ENCODE peak calls at places on chromosomes 11 and 22, in six cellular contexts. One of them, this sample, is unnamed.

GRCh38 chr22:49435596-49435995 is 392.1 kb downstream of the BRD1 start:
- DNase-seq in Calu3: no peak
- DNase-seq in HFFc6: no peak
- DNase-seq in CD4-positive, alpha-beta T cell: no peak
- DNase-seq in sigmoid colon: no peak
- DNase-seq in thoracic aorta: no peak
- DNase-seq in this sample: no peak

GRCh38 chr11:59839615-59840014 is 5.7 kb downstream of the CBLIF start:
- DNase-seq in HFFc6: no peak
- DNase-seq in sigmoid colon: no peak
- DNase-seq in Calu3: no peak
- DNase-seq in thoracic aorta: no peak
- DNase-seq in CD4-positive, alpha-beta T cell: no peak
- DNase-seq in this sample: no peak

GRCh38 chr11:78767409-78767932 is 192.8 kb upstream of the NARS2 start:
- DNase-seq in HFFc6: peak
- DNase-seq in CD4-positive, alpha-beta T cell: no peak
- DNase-seq in Calu3: no peak
- DNase-seq in thoracic aorta: no peak
- DNase-seq in sigmoid colon: no peak
- DNase-seq in this sample: no peak

GRCh38 chr11:31050061-31050790 is 319.3 kb downstream of the DCDC1 start:
- DNase-seq in sigmoid colon: no peak
- DNase-seq in Calu3: peak
- DNase-seq in CD4-positive, alpha-beta T cell: no peak
- DNase-seq in HFFc6: no peak
- DNase-seq in thoracic aorta: no peak
- DNase-seq in this sample: peak

GRCh38 chr22:36732609-36733008 is 29.1 kb upstream of the CACNG2 start:
- DNase-seq in CD4-positive, alpha-beta T cell: no peak
- DNase-seq in HFFc6: no peak
- DNase-seq in thoracic aorta: no peak
- DNase-seq in sigmoid colon: peak
- DNase-seq in Calu3: no peak
- DNase-seq in this sample: no peak

GRCh38 chr11:18191376-18191775 is 18.7 kb downstream of the MRGPRX4 start:
- DNase-seq in CD4-positive, alpha-beta T cell: no peak
- DNase-seq in HFFc6: no peak
- DNase-seq in Calu3: no peak
- DNase-seq in thoracic aorta: no peak
- DNase-seq in sigmoid colon: no peak
- DNase-seq in this sample: no peak

GRCh38 chr11:8084352-8084751 is 3.3 kb downstream of the TUB start:
- DNase-seq in Calu3: no peak
- DNase-seq in HFFc6: no peak
- DNase-seq in CD4-positive, alpha-beta T cell: no peak
- DNase-seq in thoracic aorta: no peak
- DNase-seq in sigmoid colon: no peak
- DNase-seq in this sample: no peak

GRCh38 chr11:113839842-113840241 is 35.5 kb downstream of the USP28 start:
- DNase-seq in thoracic aorta: no peak
- DNase-seq in Calu3: no peak
- DNase-seq in HFFc6: no peak
- DNase-seq in CD4-positive, alpha-beta T cell: no peak
- DNase-seq in sigmoid colon: no peak
- DNase-seq in this sample: no peak

GRCh38 chr22:42077486-42078125 is 1.9 kb upstream of the SMDT1 start:
- DNase-seq in HFFc6: no peak
- DNase-seq in Calu3: no peak
- DNase-seq in thoracic aorta: no peak
- DNase-seq in CD4-positive, alpha-beta T cell: no peak
- DNase-seq in sigmoid colon: no peak
- DNase-seq in this sample: no peak

GRCh38 chr22:48453751-48454485 is 1373.8 kb downstream of the BRD1 start:
- DNase-seq in HFFc6: no peak
- DNase-seq in thoracic aorta: no peak
- DNase-seq in Calu3: no peak
- DNase-seq in sigmoid colon: no peak
- DNase-seq in CD4-positive, alpha-beta T cell: no peak
- DNase-seq in this sample: no peak

GRCh38 chr11:15707971-15708370 is 593.2 kb downstream of the INSC start:
- DNase-seq in thoracic aorta: no peak
- DNase-seq in Calu3: peak
- DNase-seq in sigmoid colon: no peak
- DNase-seq in CD4-positive, alpha-beta T cell: no peak
- DNase-seq in HFFc6: no peak
- DNase-seq in this sample: peak

GRCh38 chr11:8107642-8108041 is 26.6 kb downstream of the TUB start:
- DNase-seq in HFFc6: no peak
- DNase-seq in sigmoid colon: no peak
- DNase-seq in CD4-positive, alpha-beta T cell: no peak
- DNase-seq in thoracic aorta: no peak
- DNase-seq in Calu3: no peak
- DNase-seq in this sample: no peak

GRCh38 chr11:17692006-17692405 is 27.4 kb upstream of the MYOD1 start:
- DNase-seq in HFFc6: no peak
- DNase-seq in sigmoid colon: no peak
- DNase-seq in thoracic aorta: no peak
- DNase-seq in CD4-positive, alpha-beta T cell: no peak
- DNase-seq in Calu3: no peak
- DNase-seq in this sample: no peak

GRCh38 chr22:38873469-38874411 is 1.7 kb upstream of the CBX6 start:
- DNase-seq in Calu3: no peak
- DNase-seq in HFFc6: no peak
- DNase-seq in sigmoid colon: peak
- DNase-seq in CD4-positive, alpha-beta T cell: peak
- DNase-seq in thoracic aorta: no peak
- DNase-seq in this sample: no peak

GRCh38 chr11:66278396-66279091 is 569 bp downstream of the CNIH2 start:
- DNase-seq in sigmoid colon: no peak
- DNase-seq in HFFc6: peak
- DNase-seq in thoracic aorta: no peak
- DNase-seq in Calu3: no peak
- DNase-seq in CD4-positive, alpha-beta T cell: no peak
- DNase-seq in this sample: no peak

GRCh38 chr11:68296344-68297051 is 15.9 kb upstream of the LRP5 start:
- DNase-seq in sigmoid colon: no peak
- DNase-seq in Calu3: no peak
- DNase-seq in CD4-positive, alpha-beta T cell: no peak
- DNase-seq in thoracic aorta: no peak
- DNase-seq in HFFc6: no peak
- DNase-seq in this sample: peak

GRCh38 chr11:125105921-125106320 is 5.5 kb downstream of the TMEM218 start:
- DNase-seq in sigmoid colon: no peak
- DNase-seq in thoracic aorta: no peak
- DNase-seq in Calu3: no peak
- DNase-seq in HFFc6: no peak
- DNase-seq in CD4-positive, alpha-beta T cell: no peak
- DNase-seq in this sample: no peak

GRCh38 chr22:25791556-25791955 is 49.6 kb downstream of the MYO18B start:
- DNase-seq in HFFc6: no peak
- DNase-seq in Calu3: no peak
- DNase-seq in CD4-positive, alpha-beta T cell: no peak
- DNase-seq in sigmoid colon: no peak
- DNase-seq in thoracic aorta: no peak
- DNase-seq in this sample: no peak

GRCh38 chr11:28529540-28530410 is 421.6 kb downstream of the METTL15 start:
- DNase-seq in thoracic aorta: no peak
- DNase-seq in HFFc6: peak
- DNase-seq in Calu3: peak
- DNase-seq in sigmoid colon: no peak
- DNase-seq in CD4-positive, alpha-beta T cell: no peak
- DNase-seq in this sample: no peak
- TF ChIP-seq CTCF in thoracic aorta: peak
- TF ChIP-seq CTCF in HFFc6: peak
- TF ChIP-seq CTCF in Calu3: peak
- TF ChIP-seq CTCF in sigmoid colon: no peak
- TF ChIP-seq CTCF in CD4-positive, alpha-beta T cell: no peak
- TF ChIP-seq CTCF in this sample: no peak

GRCh38 chr11:73182824-73183321 is 35.2 kb upstream of the P2RY2 start:
- DNase-seq in CD4-positive, alpha-beta T cell: no peak
- DNase-seq in thoracic aorta: no peak
- DNase-seq in Calu3: no peak
- DNase-seq in sigmoid colon: peak
- DNase-seq in HFFc6: no peak
- DNase-seq in this sample: peak
- TF ChIP-seq CTCF in CD4-positive, alpha-beta T cell: no peak
- TF ChIP-seq CTCF in thoracic aorta: no peak
- TF ChIP-seq CTCF in Calu3: no peak
- TF ChIP-seq CTCF in sigmoid colon: no peak
- TF ChIP-seq CTCF in HFFc6: no peak
- TF ChIP-seq CTCF in this sample: no peak

GRCh38 chr11:64742940-64743590 is 877 bp downstream of the RASGRP2 start:
- DNase-seq in CD4-positive, alpha-beta T cell: peak
- DNase-seq in HFFc6: no peak
- DNase-seq in thoracic aorta: no peak
- DNase-seq in sigmoid colon: peak
- DNase-seq in Calu3: peak
- DNase-seq in this sample: peak
- TF ChIP-seq CTCF in CD4-positive, alpha-beta T cell: peak
- TF ChIP-seq CTCF in HFFc6: peak
- TF ChIP-seq CTCF in thoracic aorta: peak
- TF ChIP-seq CTCF in sigmoid colon: peak
- TF ChIP-seq CTCF in Calu3: peak
- TF ChIP-seq CTCF in this sample: peak

GRCh38 chr11:3057069-3057963 is at the start of gene CARS1:
- DNase-seq in sigmoid colon: peak
- DNase-seq in Calu3: peak
- DNase-seq in CD4-positive, alpha-beta T cell: peak
- DNase-seq in thoracic aorta: peak
- DNase-seq in HFFc6: peak
- DNase-seq in this sample: peak
- TF ChIP-seq CTCF in sigmoid colon: no peak
- TF ChIP-seq CTCF in Calu3: no peak
- TF ChIP-seq CTCF in CD4-positive, alpha-beta T cell: no peak
- TF ChIP-seq CTCF in thoracic aorta: no peak
- TF ChIP-seq CTCF in HFFc6: no peak
- TF ChIP-seq CTCF in this sample: no peak

GRCh38 chr11:43130616-43131015 is 181.2 kb upstream of the API5 start:
- DNase-seq in thoracic aorta: no peak
- DNase-seq in HFFc6: no peak
- DNase-seq in CD4-positive, alpha-beta T cell: no peak
- DNase-seq in sigmoid colon: no peak
- DNase-seq in Calu3: no peak
- DNase-seq in this sample: peak
- TF ChIP-seq CTCF in thoracic aorta: no peak
- TF ChIP-seq CTCF in HFFc6: no peak
- TF ChIP-seq CTCF in CD4-positive, alpha-beta T cell: no peak
- TF ChIP-seq CTCF in sigmoid colon: no peak
- TF ChIP-seq CTCF in Calu3: no peak
- TF ChIP-seq CTCF in this sample: no peak

This sample was measured in colonic mucosa.